ENCODE peak calls at places on chromosomes 7 and 10, in four cellular contexts. One of them, this sample, is unnamed.

GRCh38 chr10:88687853-88688467 is 18.1 kb upstream of the LIPK start:
- DNase-seq in HepG2: peak; percentile 3
- DNase-seq in HEK293T: peak; percentile 26
- DNase-seq in GM12878: no peak
- DNase-seq in this sample: no peak

GRCh38 chr10:75234017-75234682 is 1.6 kb downstream of the COMTD1 start:
- DNase-seq in HEK293T: peak; percentile 95
- DNase-seq in HepG2: peak; percentile 44
- DNase-seq in GM12878: peak; percentile 78
- DNase-seq in this sample: peak; percentile 88

GRCh38 chr7:134639061-134639460 is 7.6 kb upstream of the BPGM start:
- DNase-seq in HEK293T: no peak
- DNase-seq in HepG2: no peak
- DNase-seq in GM12878: no peak
- DNase-seq in this sample: no peak

GRCh38 chr10:63702107-63702506 is 180.9 kb downstream of the REEP3 start:
- DNase-seq in HepG2: no peak
- DNase-seq in GM12878: no peak
- DNase-seq in HEK293T: no peak
- DNase-seq in this sample: no peak

GRCh38 chr7:147833549-147833948 is 757.0 kb upstream of the C7orf33 start:
- DNase-seq in GM12878: no peak
- DNase-seq in HepG2: no peak
- DNase-seq in HEK293T: peak; percentile 51
- DNase-seq in this sample: peak; percentile 22

GRCh38 chr7:17041324-17041723 is 159.5 kb upstream of the AGR3 start:
- DNase-seq in HEK293T: no peak
- DNase-seq in GM12878: no peak
- DNase-seq in HepG2: peak; percentile 3
- DNase-seq in this sample: no peak

GRCh38 chr10:110356628-110357245 is 52.0 kb upstream of the SMNDC1 start:
- DNase-seq in HEK293T: no peak
- DNase-seq in HepG2: no peak
- DNase-seq in GM12878: peak; percentile 100
- DNase-seq in this sample: no peak

GRCh38 chr7:65798111-65799075 is 74.5 kb upstream of the VKORC1L1 start:
- DNase-seq in HepG2: no peak
- DNase-seq in GM12878: peak; percentile 67
- DNase-seq in HEK293T: no peak
- DNase-seq in this sample: no peak

GRCh38 chr10:78657622-78658165 is 411.1 kb upstream of the ZMIZ1 start:
- DNase-seq in HepG2: peak; percentile 79
- DNase-seq in HEK293T: peak; percentile 78
- DNase-seq in GM12878: no peak
- DNase-seq in this sample: peak; percentile 36

GRCh38 chr7:13532028-13532753 is 457.3 kb downstream of the ETV1 start:
- DNase-seq in HepG2: no peak
- DNase-seq in HEK293T: no peak
- DNase-seq in GM12878: no peak
- DNase-seq in this sample: no peak

GRCh38 chr10:74760042-74760979 is 66.1 kb upstream of the KAT6B start:
- DNase-seq in HEK293T: no peak
- DNase-seq in GM12878: no peak
- DNase-seq in HepG2: peak; percentile 53
- DNase-seq in this sample: no peak

GRCh38 chr10:96272256-96272985 is 1.1 kb upstream of the BLNK start:
- DNase-seq in GM12878: no peak
- DNase-seq in HEK293T: no peak
- DNase-seq in HepG2: no peak
- DNase-seq in this sample: no peak

GRCh38 chr7:121937224-121937623 is 64.3 kb downstream of the PTPRZ1 start:
- DNase-seq in HepG2: no peak
- DNase-seq in HEK293T: no peak
- DNase-seq in GM12878: no peak
- DNase-seq in this sample: no peak

GRCh38 chr10:14750900-14751575 is 23.7 kb downstream of the FAM107B start:
- DNase-seq in HepG2: no peak
- DNase-seq in GM12878: no peak
- DNase-seq in HEK293T: no peak
- DNase-seq in this sample: no peak

GRCh38 chr10:4219901-4220300 is 434.9 kb upstream of the KLF6 start:
- DNase-seq in GM12878: no peak
- DNase-seq in HEK293T: no peak
- DNase-seq in HepG2: no peak
- DNase-seq in this sample: no peak

GRCh38 chr10:78260141-78260540 is 226.5 kb downstream of the RPS24 start:
- DNase-seq in HepG2: peak; percentile 69
- DNase-seq in GM12878: no peak
- DNase-seq in HEK293T: peak; percentile 32
- DNase-seq in this sample: no peak

GRCh38 chr7:1503816-1504775 is at the start of gene INTS1:
- DNase-seq in HEK293T: peak; percentile 93
- DNase-seq in HepG2: peak; percentile 84
- DNase-seq in GM12878: peak; percentile 34
- DNase-seq in this sample: peak; percentile 92

GRCh38 chr10:33032354-33033254 is 74.6 kb upstream of the ITGB1 start:
- DNase-seq in GM12878: no peak
- DNase-seq in HEK293T: no peak
- DNase-seq in HepG2: peak; percentile 5
- DNase-seq in this sample: no peak

GRCh38 chr10:68561804-68562649 is 1.9 kb downstream of the TET1 start:
- DNase-seq in HepG2: no peak
- DNase-seq in GM12878: no peak
- DNase-seq in HEK293T: peak; percentile 30
- DNase-seq in this sample: no peak

GRCh38 chr7:77254915-77255314 is 55.3 kb upstream of the FGL2 start:
- DNase-seq in HepG2: no peak
- DNase-seq in GM12878: no peak
- DNase-seq in HEK293T: no peak
- DNase-seq in this sample: no peak

GRCh38 chr10:52950578-52950977 is 178.0 kb upstream of the MBL2 start:
- DNase-seq in HEK293T: no peak
- DNase-seq in GM12878: no peak
- DNase-seq in HepG2: peak; percentile 7
- DNase-seq in this sample: no peak

GRCh38 chr10:60312818-60313588 is 76.7 kb downstream of the ANK3 start:
- DNase-seq in GM12878: no peak
- DNase-seq in HepG2: no peak
- DNase-seq in HEK293T: no peak
- DNase-seq in this sample: no peak
- TF ChIP-seq SUZ12 in GM12878: no peak
- TF ChIP-seq SUZ12 in HepG2: no peak
- TF ChIP-seq SUZ12 in HEK293T: no peak
- TF ChIP-seq SUZ12 in this sample: no peak

GRCh38 chr10:107733731-107734130 is 569.2 kb upstream of the SORCS1 start:
- DNase-seq in GM12878: no peak
- DNase-seq in HEK293T: no peak
- DNase-seq in HepG2: no peak
- DNase-seq in this sample: no peak
- TF ChIP-seq SUZ12 in GM12878: no peak
- TF ChIP-seq SUZ12 in HEK293T: no peak
- TF ChIP-seq SUZ12 in HepG2: no peak
- TF ChIP-seq SUZ12 in this sample: no peak

GRCh38 chr10:119245272-119245671 is 37.9 kb downstream of the GRK5 start:
- DNase-seq in GM12878: no peak
- DNase-seq in HepG2: no peak
- DNase-seq in HEK293T: no peak
- DNase-seq in this sample: no peak
- TF ChIP-seq SUZ12 in GM12878: no peak
- TF ChIP-seq SUZ12 in HepG2: no peak
- TF ChIP-seq SUZ12 in HEK293T: no peak
- TF ChIP-seq SUZ12 in this sample: no peak

GRCh38 chr10:72297281-72297967 is 23.7 kb downstream of the DDIT4 start:
- DNase-seq in GM12878: peak; percentile 97
- DNase-seq in HepG2: no peak
- DNase-seq in HEK293T: no peak
- DNase-seq in this sample: no peak
- TF ChIP-seq SUZ12 in GM12878: no peak
- TF ChIP-seq SUZ12 in HepG2: no peak
- TF ChIP-seq SUZ12 in HEK293T: no peak
- TF ChIP-seq SUZ12 in this sample: no peak

GRCh38 chr7:22663721-22664120 is 63.3 kb upstream of the IL6 start:
- DNase-seq in HEK293T: no peak
- DNase-seq in HepG2: no peak
- DNase-seq in GM12878: no peak
- DNase-seq in this sample: no peak
- TF ChIP-seq SUZ12 in HEK293T: no peak
- TF ChIP-seq SUZ12 in HepG2: no peak
- TF ChIP-seq SUZ12 in GM12878: no peak
- TF ChIP-seq SUZ12 in this sample: no peak

GRCh38 chr7:36396150-36396549 is 6.5 kb downstream of the ANLN start:
- DNase-seq in HepG2: no peak
- DNase-seq in HEK293T: no peak
- DNase-seq in GM12878: no peak
- DNase-seq in this sample: no peak

GRCh38 chr7:36404639-36405408 is 15.2 kb downstream of the ANLN start:
- DNase-seq in HepG2: no peak
- DNase-seq in HEK293T: no peak
- DNase-seq in GM12878: no peak
- DNase-seq in this sample: no peak

GRCh38 chr7:36400606-36401005 is 10.9 kb downstream of the ANLN start:
- DNase-seq in HepG2: no peak
- DNase-seq in GM12878: no peak
- DNase-seq in HEK293T: no peak
- DNase-seq in this sample: no peak

GRCh38 chr7:36395171-36395894 is 5.7 kb downstream of the ANLN start:
- DNase-seq in GM12878: no peak
- DNase-seq in HepG2: no peak
- DNase-seq in HEK293T: no peak
- DNase-seq in this sample: no peak

DNA sequence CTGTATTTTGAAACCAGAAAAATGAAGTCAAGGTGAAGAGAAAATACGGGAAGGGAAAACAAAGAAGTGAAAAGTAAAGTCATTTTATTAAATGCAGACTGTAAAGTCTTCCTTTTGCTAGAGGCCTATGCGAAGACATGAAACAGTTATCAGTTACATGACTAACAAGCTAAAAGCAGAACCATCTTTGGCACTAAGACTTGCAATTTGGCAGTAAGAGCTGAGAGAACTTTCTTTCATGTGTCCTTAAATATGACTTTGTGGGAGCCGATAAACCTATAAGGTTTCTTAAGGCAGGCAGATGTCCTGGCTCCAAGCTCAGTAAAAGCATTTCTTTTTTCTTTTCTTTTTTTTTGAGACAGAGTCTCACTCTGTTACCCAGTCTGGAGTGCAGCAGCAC is 10.4 kb downstream of the ANLN start:
- DNase-seq in GM12878: no peak
- DNase-seq in HepG2: no peak
- DNase-seq in HEK293T: no peak
- DNase-seq in this sample: no peak
- TF ChIP-seq SUZ12 in GM12878: no peak
- TF ChIP-seq SUZ12 in HepG2: no peak
- TF ChIP-seq SUZ12 in HEK293T: no peak
- TF ChIP-seq SUZ12 in this sample: no peak